ENCODE peak calls at places on chromosome 20, in five cellular contexts. I is NCI-H187 treated with DMSO at 0.1 percent for 48 hours; G is SK-N-SH; D is AG08395; A is stimulated activated CD4-positive, alpha-beta T cell treated with anti-CD3 and anti-CD28 coated beads, Interleukin-12 subunit alpha, Interleukin-12 subunit beta, amount 100 ng/mL, for 4 hours. Z is an unnamed sample.

GRCh38 chr20:49292010-49292409 is 14.2 kb upstream of the ZNFX1 start:
- DNase-seq in I (no peak), D (no peak), G (no peak), A (no peak), Z (no peak)

GRCh38 chr20:20212675-20213096 is 155.2 kb upstream of the INSM1 start:
- DNase-seq in G (no peak), I (peak; percentile 94), A (no peak), D (no peak), Z (no peak)

GRCh38 chr20:6533828-6534388 is 233.6 kb upstream of the BMP2 start:
- DNase-seq in D (peak; percentile 64), I (no peak), A (no peak), G (no peak), Z (no peak)

GRCh38 chr20:48075591-48076174 is 290.4 kb upstream of the SULF2 start:
- DNase-seq in I (no peak), D (no peak), G (peak; percentile 54), A (no peak), Z (no peak)

GRCh38 chr20:48723308-48724264 is 104.2 kb downstream of the PREX1 start:
- DNase-seq in A (no peak), I (no peak), G (no peak), D (peak; percentile 58), Z (no peak)

GRCh38 chr20:44733341-44734069 is 12.2 kb upstream of the KCNK15 start:
- DNase-seq in D (peak; percentile 75), I (no peak), G (peak; percentile 71), A (peak; percentile 51), Z (no peak)

GRCh38 chr20:32287231-32287638 is 9.8 kb downstream of the KIF3B start:
- DNase-seq in I (no peak), A (no peak), D (no peak), G (no peak), Z (no peak)

GRCh38 chr20:38159539-38159938 is 5.5 kb downstream of the TGM2 start:
- DNase-seq in I (no peak), D (no peak), G (no peak), A (no peak), Z (no peak)

GRCh38 chr20:18728867-18729224 is 84.7 kb upstream of the SCP2D1 start:
- DNase-seq in I (no peak), G (no peak), A (no peak), D (no peak), Z (no peak)

GRCh38 chr20:22462975-22463914 is 121.1 kb downstream of the FOXA2 start:
- DNase-seq in D (no peak), A (no peak), I (peak; percentile 86), G (no peak), Z (no peak)

GRCh38 chr20:316316-317068 is 8.9 kb upstream of the SOX12 start:
- DNase-seq in G (no peak), A (no peak), D (peak; percentile 41), I (no peak), Z (no peak)

GRCh38 chr20:43690943-43691598 is 24.2 kb downstream of the MYBL2 start:
- DNase-seq in G (no peak), I (no peak), A (no peak), D (no peak), Z (no peak)

GRCh38 chr20:21156266-21156665 is 30.4 kb downstream of the KIZ start:
- DNase-seq in I (no peak), A (no peak), D (peak; percentile 54), G (no peak), Z (no peak)

GRCh38 chr20:25984933-25985332 is 288.3 kb upstream of the ZNF337 start:
- DNase-seq in D (no peak), I (no peak), A (peak; percentile 47), G (no peak), Z (no peak)

GRCh38 chr20:59024111-59024530 is 4.9 kb downstream of the TUBB1 start:
- DNase-seq in A (no peak), I (no peak), D (no peak), G (no peak), Z (no peak)

GRCh38 chr20:36311141-36311853 is 5.2 kb downstream of the DLGAP4 start:
- DNase-seq in G (no peak), A (no peak), I (no peak), D (no peak), Z (no peak)

GRCh38 chr20:15236812-15237211 is 899.4 kb upstream of the FLRT3 start:
- DNase-seq in A (no peak), D (peak; percentile 47), G (peak; percentile 35), I (no peak), Z (no peak)

GRCh38 chr20:43987531-43987930 is 72.9 kb downstream of the TOX2 start:
- DNase-seq in G (no peak), D (no peak), I (no peak), A (no peak), Z (no peak)

GRCh38 chr20:44302026-44302669 is 8.9 kb downstream of the FITM2 start:
- DNase-seq in G (no peak), I (no peak), A (no peak), D (no peak), Z (no peak)

GRCh38 chr20:45012682-45013302 is 46.5 kb downstream of the STK4 start:
- DNase-seq in A (no peak), D (peak; percentile 38), I (no peak), G (no peak), Z (no peak)

GRCh38 chr20:20699144-20699543 is 13.3 kb downstream of the RALGAPA2 start:
- DNase-seq in D (no peak), A (no peak), I (no peak), G (no peak), Z (no peak)

GRCh38 chr20:47727170-47727880 is 58.0 kb downstream of the SULF2 start:
- DNase-seq in G (no peak), D (no peak), I (no peak), A (peak; percentile 33), Z (no peak)

GRCh38 chr20:56391596-56392281 is at the start of gene AURKA:
- DNase-seq in G (no peak), I (no peak), D (no peak), A (no peak), Z (no peak)

GRCh38 chr20:63854766-63855362 is 6.4 kb upstream of the ABHD16B start:
- DNase-seq in A (no peak), I (no peak), G (peak; percentile 68), D (no peak), Z (peak; percentile 52)

GRCh38 chr20:23937303-23938117 is 51.1 kb downstream of the GGTLC1 start:
- DNase-seq in G (peak; percentile 55), D (peak; percentile 55), A (peak; percentile 38), I (no peak), Z (no peak)

GRCh38 chr20:61436268-61436667 is 184.2 kb downstream of the CDH4 start:
- DNase-seq in A (no peak), I (no peak), G (no peak), D (peak; percentile 70), Z (no peak)

GRCh38 chr20:35541783-35542662 is at the start of gene ERGIC3:
- DNase-seq in D (peak; percentile 98), G (peak; percentile 97), A (peak; percentile 97), I (peak; percentile 68), Z (peak; percentile 88)

Z was measured in 8988T.